ENCODE peak calls at places on chromosomes 13 and 19, in eight cellular contexts. E is A549, I is upper lobe of left lung, X is suprapubic skin, P is adrenal gland, C is IMR-90, S is breast epithelium, H is heart left ventricle. T is an unnamed sample.

GRCh38 chr19:30471441-30471840 is 99.3 kb downstream of the ZNF536 start:
- DNase-seq in E (no peak), I (no peak), X (no peak), P (no peak), C (no peak), S (no peak), H (no peak), T (no peak)

GRCh38 chr13:108915634-108916497 is 286.5 kb downstream of the MYO16 start:
- DNase-seq in E (peak; percentile 67), I (peak; percentile 94), X (peak; percentile 89), P (peak; percentile 98), C (peak; percentile 88), S (peak; percentile 81), H (peak; percentile 60), T (peak; percentile 95)

GRCh38 chr13:50679321-50679720 is 164.2 kb downstream of the DLEU7 start:
- DNase-seq in E (no peak), I (no peak), X (no peak), P (no peak), C (no peak), S (no peak), H (no peak), T (no peak)

GRCh38 chr19:42270346-42271044 is 1.4 kb downstream of the CIC start:
- DNase-seq in E (no peak), I (peak; percentile 71), X (peak; percentile 86), P (peak; percentile 77), C (no peak), S (peak; percentile 88), H (peak; percentile 60), T (no peak)

GRCh38 chr13:112737329-112737728 is 47.5 kb downstream of the ATP11A start:
- DNase-seq in E (no peak), I (no peak), X (no peak), P (no peak), C (no peak), S (no peak), H (no peak), T (no peak)

GRCh38 chr19:44747739-44748425 is 626 bp upstream of the BCL3 start:
- DNase-seq in E (peak; percentile 76), I (peak; percentile 80), X (peak; percentile 89), P (peak; percentile 86), C (peak; percentile 61), S (peak; percentile 58), H (peak; percentile 79), T (peak; percentile 52)

GRCh38 chr13:109818136-109818535 is 31.8 kb upstream of the IRS2 start:
- DNase-seq in E (no peak), I (no peak), X (no peak), P (no peak), C (no peak), S (no peak), H (no peak), T (no peak)

GRCh38 chr19:57123882-57124281 is 4.1 kb downstream of the USP29 start:
- DNase-seq in E (no peak), I (no peak), X (no peak), P (no peak), C (no peak), S (no peak), H (no peak), T (no peak)

GRCh38 chr19:5035817-5036732 is 67.2 kb downstream of the KDM4B start:
- DNase-seq in E (no peak), I (no peak), X (no peak), P (peak; percentile 56), C (no peak), S (no peak), H (no peak), T (no peak)

GRCh38 chr13:101489635-101490034 is 37.2 kb downstream of the ITGBL1 start:
- DNase-seq in E (no peak), I (no peak), X (no peak), P (no peak), C (peak; percentile 12), S (no peak), H (no peak), T (no peak)

GRCh38 chr19:8050274-8051096 is 2.1 kb upstream of the CCL25 start:
- DNase-seq in E (peak; percentile 75), I (peak; percentile 94), X (peak; percentile 87), P (peak; percentile 77), C (peak; percentile 55), S (peak; percentile 55), H (peak; percentile 76), T (peak; percentile 95)

GRCh38 chr19:56947206-56947605 is 106.7 kb upstream of the PEG3 start:
- DNase-seq in E (no peak), I (no peak), X (no peak), P (no peak), C (no peak), S (no peak), H (no peak), T (no peak)

GRCh38 chr19:46970815-46971214 is 48.8 kb upstream of the NPAS1 start:
- DNase-seq in E (no peak), I (no peak), X (no peak), P (no peak), C (peak; percentile 73), S (no peak), H (peak; percentile 79), T (no peak)

GRCh38 chr13:79799466-79799865 is 318.5 kb downstream of the NDFIP2 start:
- DNase-seq in E (no peak), I (no peak), X (no peak), P (no peak), C (no peak), S (no peak), H (no peak), T (no peak)

GRCh38 chr13:31797154-31797775 is 57.9 kb downstream of the RXFP2 start:
- DNase-seq in E (peak; percentile 2), I (no peak), X (no peak), P (no peak), C (peak; percentile 55), S (no peak), H (no peak), T (no peak)

GRCh38 chr13:44128522-44128921 is 245.1 kb upstream of the SERP2 start:
- DNase-seq in E (no peak), I (no peak), X (no peak), P (peak; percentile 72), C (peak; percentile 65), S (no peak), H (peak; percentile 44), T (no peak)

DNA sequence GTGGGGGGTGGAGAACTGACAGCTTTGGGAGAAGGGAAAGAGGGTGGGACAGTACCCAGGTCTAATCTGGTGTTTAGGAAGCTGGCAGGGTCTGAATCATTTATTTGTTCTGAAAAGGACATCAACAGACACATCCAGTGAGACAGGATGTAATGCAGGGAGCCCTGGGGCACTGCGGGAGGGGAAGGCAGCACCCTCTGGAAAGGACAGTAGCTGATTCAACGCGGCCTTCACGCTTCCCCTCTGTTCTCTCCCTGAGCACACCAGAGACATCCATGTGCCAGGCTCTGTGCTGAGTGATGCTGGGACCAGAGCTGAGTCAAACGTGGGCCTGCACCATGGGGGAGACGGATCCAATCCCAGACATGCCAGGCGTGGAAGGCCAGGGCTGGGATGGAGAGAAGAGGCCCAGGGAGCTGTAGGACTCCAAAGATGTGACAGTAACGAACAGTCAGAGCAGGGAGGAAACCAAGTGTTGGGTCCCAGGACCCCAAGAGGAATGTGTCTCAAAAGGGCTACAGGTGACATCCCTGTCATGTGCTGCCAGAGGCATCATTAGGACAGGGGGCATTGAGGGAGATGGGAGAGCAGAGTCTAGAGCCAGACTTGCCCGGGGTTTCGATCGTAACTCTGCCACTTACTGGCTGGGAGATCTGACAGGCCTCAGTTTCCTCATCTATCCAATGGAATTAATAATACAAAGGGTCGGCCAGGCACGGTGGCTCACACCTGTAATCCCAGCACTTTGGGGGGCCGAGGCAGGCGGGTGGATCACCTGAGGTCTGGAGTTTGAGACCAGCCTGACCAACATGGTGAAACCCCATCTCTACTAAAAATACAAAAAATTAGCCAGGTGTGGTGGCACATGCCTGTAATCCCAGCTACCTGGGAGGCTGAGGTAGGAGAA is 1.7 kb downstream of the ETFB start:
- DNase-seq in E (peak; percentile 50), I (no peak), X (no peak), P (peak; percentile 76), C (no peak), S (no peak), H (no peak), T (no peak)
- TF ChIP-seq POLR2A in E (no peak), I (no peak), X (no peak), P (peak; percentile 35), C (no peak), S (no peak), H (no peak), T (no peak)

GRCh38 chr13:94713556-94714182 is 1.3 kb upstream of the SOX21 start:
- DNase-seq in E (no peak), I (no peak), X (no peak), P (no peak), C (no peak), S (no peak), H (no peak), T (no peak)
- TF ChIP-seq CTCF in E (no peak), I (no peak), X (no peak), P (no peak), C (no peak), S (no peak), H (no peak), T (no peak)

GRCh38 chr19:1451916-1452801 is 2.2 kb downstream of the APC2 start:
- DNase-seq in E (no peak), I (no peak), X (no peak), P (no peak), C (no peak), S (no peak), H (no peak), T (no peak)
- H3K4me3 ChIP-seq in E (no peak overlapping the region), I (no peak overlapping the region), X (no peak overlapping the region), P (no peak overlapping the region), C (no peak overlapping the region), S (no peak overlapping the region), H (no peak overlapping the region), T (no peak overlapping the region)

GRCh38 chr19:52291781-52292180 is 5.2 kb upstream of the ZNF480 start:
- DNase-seq in E (no peak), I (no peak), X (no peak), P (no peak), C (no peak), S (no peak), H (no peak), T (no peak)

GRCh38 chr19:52297601-52298358 is 811 bp downstream of the ZNF480 start:
- DNase-seq in E (no peak), I (no peak), X (no peak), P (peak; percentile 13), C (peak; percentile 11), S (no peak), H (no peak), T (no peak)

GRCh38 chr19:52296400-52296772 is 583 bp upstream of the ZNF480 start:
- DNase-seq in E (no peak), I (peak; percentile 20), X (no peak), P (peak; percentile 10), C (no peak), S (no peak), H (no peak), T (no peak)

DNA sequence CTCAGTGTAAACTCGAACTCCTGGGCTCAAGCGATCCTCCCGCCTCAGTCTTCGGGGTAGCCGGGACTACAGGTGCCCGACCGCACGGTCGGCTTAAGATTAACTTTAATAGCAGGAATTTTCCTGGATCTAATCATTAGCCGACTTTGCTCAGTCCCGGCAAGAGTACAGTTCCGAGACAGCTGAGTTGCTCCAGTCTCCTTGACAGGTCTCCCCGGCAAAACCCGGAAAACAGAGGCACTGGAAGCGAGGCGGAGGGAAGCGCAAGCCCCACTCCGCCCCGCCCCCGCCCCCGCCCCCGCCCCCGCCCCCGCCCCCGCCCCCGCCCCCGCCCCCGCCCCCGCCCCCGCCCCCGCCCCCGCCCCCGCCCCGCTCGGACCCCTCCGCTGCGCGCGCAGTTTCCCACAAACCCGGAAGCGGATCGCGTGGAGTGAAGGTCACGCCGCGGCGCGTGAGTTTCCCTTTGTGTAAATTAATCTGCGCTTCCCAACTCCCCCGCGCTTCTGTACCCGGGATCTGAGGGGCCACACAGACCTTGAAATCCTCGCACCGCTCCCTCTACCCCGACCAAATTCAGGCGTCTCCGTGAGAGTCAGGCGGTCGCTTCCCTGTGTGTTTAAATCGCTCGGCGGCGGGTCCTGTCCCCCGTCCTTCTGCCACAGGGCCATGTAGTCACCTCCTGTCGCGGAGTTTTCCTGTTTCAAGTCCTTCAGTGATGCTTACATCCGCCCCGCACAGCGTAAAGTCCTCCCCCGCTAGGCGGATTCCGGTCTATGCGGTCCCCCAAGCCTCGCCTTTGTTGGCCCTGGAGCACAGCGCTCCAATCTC is at the start of gene ZNF480:
- DNase-seq in E (peak; percentile 63), I (peak; percentile 81), X (peak; percentile 90), P (peak; percentile 89), C (peak; percentile 73), S (peak; percentile 53), H (peak; percentile 88), T (peak; percentile 71)
- TF ChIP-seq POLR2A in E (peak; percentile 81), I (no peak), X (peak; percentile 32), P (peak; percentile 66), C (peak; percentile 57), S (no peak), H (no peak), T (peak; percentile 53)